ENCODE peak calls at places on chromosome 21, in nine cellular contexts. F is K562, K is Panc1, M is endothelial cell of umbilical vein, L is transverse colon, N is sigmoid colon, T is HCT116, W is GM12878, J is stomach. U is an unnamed sample. For H3K9me3, the result is how much of the 10 kb centered on the place peaks cover.

GRCh38 chr21:42156690-42157605 is 62.0 kb upstream of the ABCG1 start:
- DNase-seq in W (no peak), K (no peak), T (no peak), L (peak), J (no peak), N (no peak), F (no peak), M (peak), U (peak)

GRCh38 chr21:42221581-42222345 is 2.8 kb downstream of the ABCG1 start:
- DNase-seq in N (peak), K (no peak), M (peak), F (no peak), T (no peak), L (no peak), W (no peak), J (peak), U (no peak)

GRCh38 chr21:17667256-17667655 is 54.6 kb upstream of the BTG3 start:
- DNase-seq in N (no peak), W (no peak), J (no peak), F (no peak), L (no peak), M (no peak), T (no peak), K (no peak), U (no peak)

GRCh38 chr21:19475525-19475924 is 1071.9 kb upstream of the TMPRSS15 start:
- DNase-seq in M (no peak), K (no peak), N (no peak), L (no peak), J (no peak), W (no peak), T (no peak), F (no peak), U (no peak)

GRCh38 chr21:14259669-14260458 is 43.9 kb downstream of the RBM11 start:
- DNase-seq in L (no peak), F (peak), J (no peak), T (peak), K (peak), W (no peak), N (no peak), M (peak), U (no peak)

GRCh38 chr21:16815228-16815627 is 697.6 kb upstream of the CXADR start:
- DNase-seq in F (no peak), M (no peak), W (no peak), J (no peak), K (no peak), L (no peak), N (no peak), T (no peak), U (no peak)

GRCh38 chr21:16879479-16879878 is 633.4 kb upstream of the CXADR start:
- DNase-seq in W (no peak), T (no peak), F (no peak), L (no peak), M (no peak), N (no peak), K (no peak), J (no peak), U (no peak)

GRCh38 chr21:41684381-41685245 is 82.2 kb downstream of the RIPK4 start:
- DNase-seq in J (peak), L (peak), W (no peak), F (no peak), K (peak), M (no peak), T (no peak), N (no peak), U (peak)

GRCh38 chr21:21860888-21861287 is 862.7 kb downstream of the NCAM2 start:
- DNase-seq in T (no peak), F (no peak), L (no peak), W (no peak), J (no peak), K (no peak), N (no peak), M (no peak), U (no peak)

GRCh38 chr21:27062441-27062840 is 95.6 kb upstream of the ADAMTS5 start:
- DNase-seq in N (no peak), T (no peak), J (no peak), W (no peak), K (no peak), F (no peak), M (no peak), L (no peak), U (peak)

GRCh38 chr21:25717491-25718139 is 17.1 kb downstream of the ATP5PF start:
- DNase-seq in T (no peak), F (peak), J (no peak), W (no peak), K (no peak), L (no peak), M (peak), N (no peak), U (no peak)

GRCh38 chr21:29300547-29301138 is 1.9 kb downstream of the BACH1 start:
- DNase-seq in L (no peak), F (no peak), W (peak), J (no peak), K (no peak), T (no peak), M (no peak), N (no peak), U (no peak)

GRCh38 chr21:42378418-42378817 is 12.1 kb upstream of the TFF1 start:
- DNase-seq in T (no peak), F (no peak), K (no peak), W (no peak), L (peak), M (no peak), J (no peak), N (no peak), U (no peak)

GRCh38 chr21:38289697-38290096 is 32.9 kb downstream of the KCNJ15 start:
- DNase-seq in N (peak), J (no peak), W (no peak), L (peak), M (peak), F (no peak), T (no peak), K (no peak), U (no peak)

GRCh38 chr21:18245493-18245967 is 897 bp downstream of the CHODL start:
- DNase-seq in M (no peak), J (no peak), F (no peak), N (peak), W (no peak), K (no peak), T (no peak), L (no peak), U (no peak)

GRCh38 chr21:32001390-32001789 is 128.6 kb downstream of the HUNK start:
- DNase-seq in N (no peak), K (no peak), W (no peak), M (no peak), T (no peak), J (no peak), F (no peak), L (no peak), U (no peak)

GRCh38 chr21:41763996-41764395 is 2.9 kb downstream of the RIPK4 start:
- DNase-seq in N (no peak), M (no peak), W (no peak), F (no peak), K (no peak), T (no peak), L (no peak), J (no peak), U (no peak)

GRCh38 chr21:29311802-29312201 is 13.1 kb downstream of the BACH1 start:
- DNase-seq in N (no peak), F (no peak), T (no peak), J (no peak), L (no peak), W (no peak), K (no peak), M (no peak), U (no peak)

GRCh38 chr21:28228624-28228995 is 764.1 kb downstream of the LTN1 start:
- DNase-seq in N (no peak), K (no peak), F (no peak), M (peak), L (no peak), T (no peak), W (no peak), J (no peak), U (no peak)

GRCh38 chr21:25881524-25882376 is 147.0 kb downstream of the GABPA start:
- DNase-seq in M (peak), K (peak), T (peak), L (peak), W (peak), J (peak), F (peak), N (peak), U (peak)

GRCh38 chr21:25307489-25307888 is 299.8 kb downstream of the MRPL39 start:
- DNase-seq in L (no peak), W (no peak), J (no peak), N (no peak), F (no peak), K (no peak), M (no peak), T (no peak), U (no peak)

GRCh38 chr21:26637346-26637745 is 64.3 kb upstream of the CYYR1 start:
- DNase-seq in K (no peak), W (no peak), T (no peak), N (no peak), L (no peak), M (no peak), J (no peak), F (no peak), U (no peak)

GRCh38 chr21:28899744-28900143 is 92.9 kb downstream of the LTN1 start:
- DNase-seq in K (no peak), W (no peak), N (no peak), J (no peak), M (no peak), T (no peak), L (no peak), F (no peak), U (no peak)

GRCh38 chr21:26449161-26449560 is 123.9 kb downstream of the CYYR1 start:
- DNase-seq in F (no peak), M (peak), K (no peak), N (no peak), L (no peak), T (no peak), J (no peak), W (no peak), U (no peak)

GRCh38 chr21:28961927-28962326 is 30.8 kb downstream of the LTN1 start:
- DNase-seq in L (no peak), W (no peak), F (no peak), T (no peak), K (no peak), N (no peak), J (no peak), M (no peak), U (peak)

GRCh38 chr21:41375875-41376274 is 14.0 kb downstream of the MX2 start:
- DNase-seq in L (no peak), T (no peak), M (no peak), F (no peak), K (no peak), J (no peak), W (no peak), N (no peak), U (no peak)

GRCh38 chr21:8990326-8991087 is 1530.9 kb upstream of the TPTE start:
- DNase-seq in K (peak), F (no peak), L (no peak), W (no peak), J (no peak), M (no peak), N (peak), T (no peak), U (no peak)

DNA sequence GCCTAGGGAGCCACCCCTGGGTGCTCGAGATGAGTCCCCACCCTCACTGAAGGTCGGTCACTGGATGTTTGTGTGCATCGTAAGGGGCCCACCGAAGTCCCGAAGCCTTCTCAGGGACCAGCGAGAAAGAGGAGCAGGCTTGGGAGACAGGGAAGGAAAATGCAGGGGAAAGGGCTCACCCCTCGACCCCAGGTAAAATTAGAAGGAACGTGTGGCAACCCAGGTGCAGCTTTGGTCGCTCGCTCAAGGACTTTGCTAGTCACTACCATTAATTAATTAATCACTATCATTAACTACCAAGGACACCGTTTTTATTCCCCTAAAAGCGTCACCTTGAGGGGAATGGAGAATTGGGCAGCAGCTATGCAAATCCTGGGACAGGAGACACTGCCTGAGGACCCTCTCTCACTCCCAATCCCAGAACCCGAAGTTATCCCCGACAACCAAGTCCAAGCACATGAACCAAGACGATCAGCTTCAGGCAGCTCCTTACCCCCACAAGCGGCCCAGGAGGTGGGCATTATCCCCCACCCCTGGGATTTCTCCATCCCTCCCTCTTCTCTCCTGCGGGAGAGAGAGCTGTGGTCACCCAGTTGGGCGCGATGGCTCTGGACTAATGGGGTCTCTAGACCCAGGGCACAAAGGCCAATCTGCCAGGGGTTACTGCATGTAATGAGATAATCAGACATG is 4.2 kb upstream of the SIM2 start:
- DNase-seq in T (no peak), M (no peak), F (no peak), N (no peak), L (no peak), J (no peak), K (no peak), W (no peak), U (no peak)
- H3K9me3 ChIP-seq in T (under half), M (under half), F (under half), N (under half), L (under half), J (under half), K (under half), W (under half), U (under half)

DNA sequence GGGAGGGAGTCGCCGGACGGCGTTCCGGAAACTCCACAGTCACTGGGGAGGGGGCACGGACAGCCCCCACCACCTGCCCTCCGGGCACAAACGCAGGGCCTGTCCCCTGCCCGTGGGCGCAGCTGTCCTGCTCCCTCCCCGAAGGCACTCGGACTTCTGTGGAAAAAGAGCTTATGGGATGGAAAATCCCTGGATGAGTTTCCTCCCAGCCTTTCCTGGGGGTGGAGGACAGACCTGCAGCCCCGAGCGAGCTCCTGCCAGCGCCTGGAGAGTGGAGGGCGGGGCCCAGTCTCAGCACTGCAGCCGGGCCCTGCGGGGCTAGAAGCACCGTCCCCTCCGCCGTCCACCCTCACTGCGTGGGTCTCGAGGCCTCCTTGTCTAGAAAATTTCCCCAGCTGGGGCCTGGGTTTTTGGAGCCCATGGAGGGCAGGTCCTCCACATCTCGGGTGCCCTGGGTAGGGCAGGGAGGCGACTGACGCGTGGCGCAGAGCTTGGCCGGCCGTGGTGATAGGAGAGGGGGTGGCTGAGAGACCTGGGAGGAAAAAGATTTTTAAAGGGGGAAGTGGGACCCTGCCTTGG is 6.5 kb upstream of the COL6A1 start:
- DNase-seq in J (peak), W (no peak), M (no peak), K (no peak), F (no peak), N (peak), L (peak), T (peak), U (no peak)
- TF ChIP-seq POLR2AphosphoS5 in J (no peak), W (no peak), M (no peak), K (no peak), F (no peak), N (no peak), L (peak), T (no peak), U (peak)

GRCh38 chr21:43785134-43785533 is 4.2 kb upstream of the RRP1 start:
- DNase-seq in M (no peak), K (no peak), N (no peak), L (no peak), W (no peak), J (no peak), T (no peak), F (no peak), U (no peak)

GRCh38 chr21:43779660-43780059 is 3.6 kb upstream of the CSTB start:
- DNase-seq in L (peak), W (no peak), N (no peak), M (no peak), J (no peak), T (no peak), F (no peak), K (no peak), U (no peak)

GRCh38 chr21:43786423-43787179 is 2.8 kb upstream of the RRP1 start:
- DNase-seq in L (no peak), K (no peak), T (no peak), W (no peak), N (no peak), M (no peak), F (no peak), J (no peak), U (no peak)

GRCh38 chr21:43787180-43787533 is 2.2 kb upstream of the RRP1 start:
- DNase-seq in N (no peak), J (no peak), L (no peak), M (no peak), W (no peak), F (no peak), T (no peak), K (no peak), U (no peak)

DNA sequence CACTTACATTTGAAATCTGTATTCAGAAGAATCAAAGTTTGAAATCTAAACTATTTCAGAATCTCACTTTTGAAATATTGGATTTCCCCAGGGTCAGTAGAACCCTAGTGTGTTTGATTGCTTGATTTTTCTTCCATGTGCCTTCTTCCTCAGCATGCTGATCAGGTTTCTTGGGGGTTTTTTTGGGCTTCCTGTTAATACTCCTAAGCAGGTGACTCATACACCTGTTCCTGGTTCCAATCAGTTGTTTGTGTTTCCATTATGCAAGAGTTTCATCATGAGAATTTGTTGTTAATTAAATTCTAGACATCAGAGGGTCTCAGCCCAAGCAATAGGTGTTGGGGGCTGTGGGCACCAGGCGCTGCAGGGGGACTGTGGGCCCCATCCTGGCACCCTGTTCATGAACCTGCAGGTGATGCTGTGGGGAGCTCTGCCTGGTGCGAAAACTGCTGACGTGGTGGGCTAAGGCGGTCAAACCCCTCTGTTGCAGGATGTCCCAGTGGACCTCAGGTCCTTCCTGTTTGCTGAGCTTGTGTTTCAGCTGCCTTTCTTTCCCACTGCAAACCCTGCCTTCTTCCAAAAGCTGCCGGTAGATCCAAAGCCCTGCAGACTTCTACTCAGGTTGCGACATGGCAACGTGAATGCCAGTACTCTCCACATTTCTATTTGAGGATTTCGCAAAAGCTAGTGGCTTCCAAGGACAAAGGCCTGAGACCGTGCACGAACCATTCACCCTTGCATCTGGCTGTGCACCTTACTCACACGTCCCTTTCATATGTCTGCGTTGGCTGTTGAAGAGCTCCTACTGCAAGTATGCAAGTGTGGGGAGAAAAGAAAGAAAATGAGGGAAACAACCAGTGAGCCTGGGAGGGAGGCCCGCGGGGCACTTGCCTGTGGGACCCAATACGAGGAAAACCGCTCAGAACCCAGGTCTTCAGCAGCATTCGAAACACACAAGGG is 6.4 kb upstream of the RRP1 start:
- DNase-seq in M (no peak), N (no peak), W (no peak), J (no peak), F (no peak), T (peak), L (no peak), K (no peak), U (no peak)
- TF ChIP-seq CTCF in M (no peak), N (no peak), W (no peak), J (no peak), F (no peak), T (no peak), L (no peak), K (no peak), U (no peak)

GRCh38 chr21:15526793-15527192 is 203.0 kb upstream of the USP25 start:
- DNase-seq in W (no peak), T (no peak), J (no peak), L (no peak), F (no peak), N (no peak), K (no peak), M (no peak), U (no peak)

GRCh38 chr21:15521644-15522001 is 208.2 kb upstream of the USP25 start:
- DNase-seq in L (no peak), N (no peak), K (no peak), F (no peak), T (no peak), M (no peak), W (no peak), J (no peak), U (no peak)

GRCh38 chr21:15520811-15521643 is 208.8 kb upstream of the USP25 start:
- DNase-seq in M (no peak), L (no peak), W (no peak), J (no peak), T (no peak), K (no peak), F (no peak), N (no peak), U (no peak)

GRCh38 chr21:15522148-15522547 is 207.6 kb upstream of the USP25 start:
- DNase-seq in K (no peak), N (no peak), T (no peak), M (no peak), F (no peak), W (no peak), L (no peak), J (no peak), U (no peak)

GRCh38 chr21:15524855-15525254 is 204.9 kb upstream of the USP25 start:
- DNase-seq in K (no peak), M (no peak), T (no peak), J (no peak), W (no peak), N (no peak), L (no peak), F (no peak), U (no peak)
- H3K9me3 ChIP-seq in K (under half), M (under half), T (under half), J (under half), W (under half), N (under half), L (under half), F (under half), U (under half)

GRCh38 chr21:35343046-35343816 is 294.1 kb upstream of the RUNX1 start:
- DNase-seq in N (no peak), M (peak), J (no peak), K (no peak), T (no peak), F (peak), W (no peak), L (no peak), U (no peak)

GRCh38 chr21:35344582-35344981 is 295.5 kb upstream of the RUNX1 start:
- DNase-seq in W (no peak), T (no peak), L (no peak), M (no peak), J (no peak), K (no peak), F (no peak), N (no peak), U (no peak)

GRCh38 chr21:35338881-35339632 is 290.0 kb upstream of the RUNX1 start:
- DNase-seq in K (no peak), M (no peak), J (no peak), W (no peak), F (no peak), T (no peak), N (no peak), L (no peak), U (peak)

GRCh38 chr21:35340273-35340672 is 291.2 kb upstream of the RUNX1 start:
- DNase-seq in W (no peak), N (no peak), M (no peak), F (no peak), K (no peak), L (peak), J (peak), T (peak), U (no peak)

DNA sequence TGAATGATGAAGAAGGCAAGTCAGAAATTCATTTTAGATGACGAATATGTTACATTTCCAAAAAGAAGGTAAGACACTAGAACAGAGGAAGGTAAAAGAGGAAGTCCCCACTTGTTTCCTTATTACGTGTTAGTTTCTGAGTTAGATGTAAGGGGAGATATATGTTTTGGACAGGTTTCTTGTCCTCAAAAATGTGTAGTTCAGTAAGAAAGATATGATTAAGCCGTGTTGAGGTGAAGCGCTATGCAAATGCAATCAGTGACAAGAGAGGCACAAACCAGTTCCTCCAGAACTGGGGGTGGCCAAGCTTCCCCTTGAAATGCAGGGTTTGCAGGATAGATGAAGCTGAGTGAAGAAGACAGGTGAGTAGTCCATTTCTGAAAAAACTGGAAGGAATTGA is 293.3 kb upstream of the RUNX1 start:
- DNase-seq in L (no peak), J (no peak), F (no peak), N (no peak), T (no peak), M (no peak), K (no peak), W (peak), U (no peak)
- TF ChIP-seq POLR2AphosphoS5 in L (no peak), J (no peak), F (no peak), N (no peak), T (no peak), M (no peak), K (no peak), W (no peak), U (no peak)